ENCODE peak calls at places on chromosomes 2 and 18, in six cellular contexts. M, A, W, I, K and C are unnamed samples.

GRCh38 chr2:117760916-117761315 is 53.6 kb upstream of the DDX18 start:
- DNase-seq in M (no peak), A (no peak), W (no peak), I (no peak), K (no peak), C (no peak)

GRCh38 chr2:140308706-140309105 is 1528.5 kb upstream of the NXPH2 start:
- DNase-seq in M (no peak), A (no peak), W (no peak), I (no peak), K (no peak), C (no peak)

GRCh38 chr18:45733535-45733934 is 9.6 kb downstream of the SLC14A1 start:
- DNase-seq in M (no peak), A (no peak), W (no peak), I (no peak), K (no peak), C (no peak)

GRCh38 chr2:106269591-106270291 is 75.6 kb upstream of the UXS1 start:
- DNase-seq in M (no peak), A (peak), W (peak), I (no peak), K (peak), C (peak)

GRCh38 chr2:45190481-45190880 is 181.2 kb upstream of the SIX2 start:
- DNase-seq in M (no peak), A (no peak), W (no peak), I (no peak), K (no peak), C (no peak)

GRCh38 chr2:46392561-46393351 is 86.6 kb upstream of the TMEM247 start:
- DNase-seq in M (no peak), A (no peak), W (no peak), I (no peak), K (no peak), C (peak)

GRCh38 chr2:66508358-66509071 is 73.6 kb downstream of the MEIS1 start:
- DNase-seq in M (no peak), A (no peak), W (no peak), I (peak), K (no peak), C (no peak)

GRCh38 chr2:29603341-29603740 is 318.0 kb downstream of the ALK start:
- DNase-seq in M (no peak), A (no peak), W (no peak), I (no peak), K (no peak), C (no peak)

GRCh38 chr2:237818066-237818473 is 19.5 kb downstream of the RBM44 start:
- DNase-seq in M (no peak), A (no peak), W (no peak), I (peak), K (no peak), C (no peak)

GRCh38 chr2:231928901-231929725 is 2.9 kb upstream of the NPPC start:
- DNase-seq in M (no peak), A (peak), W (no peak), I (no peak), K (peak), C (no peak)

GRCh38 chr2:3728104-3729054 is 25.0 kb downstream of the DCDC2C start:
- DNase-seq in M (no peak), A (peak), W (no peak), I (peak), K (no peak), C (no peak)

GRCh38 chr18:29873211-29873610 is 1169.3 kb downstream of the DSC3 start:
- DNase-seq in M (no peak), A (no peak), W (no peak), I (no peak), K (no peak), C (no peak)

GRCh38 chr18:79856119-79857080 is 58.7 kb downstream of the KCNG2 start:
- DNase-seq in M (no peak), A (peak), W (no peak), I (no peak), K (peak), C (no peak)